ENCODE peak calls at places on chromosome 13, in five cellular contexts. One of them, this sample, is unnamed.

GRCh38 chr13:29803221-29803620 is 47.2 kb downstream of the UBL3 start:
- DNase-seq in cardiac muscle cell: no peak
- DNase-seq in CD8-positive, alpha-beta T cell: no peak
- DNase-seq in bronchial epithelial cell: no peak
- DNase-seq in GM23338: no peak
- DNase-seq in this sample: no peak

GRCh38 chr13:103140001-103140671 is 73.9 kb upstream of the SLC10A2 start:
- DNase-seq in cardiac muscle cell: peak; percentile 8
- DNase-seq in CD8-positive, alpha-beta T cell: no peak
- DNase-seq in bronchial epithelial cell: peak; percentile 43
- DNase-seq in GM23338: peak; percentile 85
- DNase-seq in this sample: peak; percentile 10

GRCh38 chr13:46679369-46680180 is 117.4 kb downstream of the ESD start:
- DNase-seq in cardiac muscle cell: peak; percentile 71
- DNase-seq in CD8-positive, alpha-beta T cell: peak; percentile 68
- DNase-seq in bronchial epithelial cell: no peak
- DNase-seq in GM23338: no peak
- DNase-seq in this sample: peak; percentile 40

GRCh38 chr13:48236528-48237353 is 3.7 kb downstream of the ITM2B start:
- DNase-seq in cardiac muscle cell: peak; percentile 78
- DNase-seq in CD8-positive, alpha-beta T cell: no peak
- DNase-seq in bronchial epithelial cell: peak; percentile 47
- DNase-seq in GM23338: no peak
- DNase-seq in this sample: no peak

GRCh38 chr13:105928048-105928447 is 607.4 kb downstream of the EFNB2 start:
- DNase-seq in cardiac muscle cell: no peak
- DNase-seq in CD8-positive, alpha-beta T cell: no peak
- DNase-seq in bronchial epithelial cell: no peak
- DNase-seq in GM23338: no peak
- DNase-seq in this sample: no peak

GRCh38 chr13:20142019-20142926 is 18.6 kb downstream of the GJA3 start:
- DNase-seq in cardiac muscle cell: no peak
- DNase-seq in CD8-positive, alpha-beta T cell: no peak
- DNase-seq in bronchial epithelial cell: no peak
- DNase-seq in GM23338: peak; percentile 53
- DNase-seq in this sample: no peak

GRCh38 chr13:99528547-99528946 is 27.3 kb downstream of the TM9SF2 start:
- DNase-seq in cardiac muscle cell: peak; percentile 16
- DNase-seq in CD8-positive, alpha-beta T cell: peak; percentile 24
- DNase-seq in bronchial epithelial cell: no peak
- DNase-seq in GM23338: no peak
- DNase-seq in this sample: peak; percentile 15

GRCh38 chr13:54387607-54388006 is 1359.0 kb downstream of the OLFM4 start:
- DNase-seq in cardiac muscle cell: no peak
- DNase-seq in CD8-positive, alpha-beta T cell: no peak
- DNase-seq in bronchial epithelial cell: no peak
- DNase-seq in GM23338: peak; percentile 81
- DNase-seq in this sample: no peak

GRCh38 chr13:19794552-19795143 is 11.9 kb upstream of the PSPC1 start:
- DNase-seq in cardiac muscle cell: no peak
- DNase-seq in CD8-positive, alpha-beta T cell: no peak
- DNase-seq in bronchial epithelial cell: peak; percentile 91
- DNase-seq in GM23338: peak; percentile 91
- DNase-seq in this sample: no peak

GRCh38 chr13:68056816-68057710 is 826.9 kb upstream of the PCDH9 start:
- DNase-seq in cardiac muscle cell: peak; percentile 6
- DNase-seq in CD8-positive, alpha-beta T cell: no peak
- DNase-seq in bronchial epithelial cell: peak; percentile 90
- DNase-seq in GM23338: peak; percentile 50
- DNase-seq in this sample: no peak

GRCh38 chr13:109314101-109314500 is 472.3 kb downstream of the IRS2 start:
- DNase-seq in cardiac muscle cell: no peak
- DNase-seq in CD8-positive, alpha-beta T cell: no peak
- DNase-seq in bronchial epithelial cell: no peak
- DNase-seq in GM23338: no peak
- DNase-seq in this sample: no peak

GRCh38 chr13:94335786-94336357 is 143.6 kb downstream of the DCT start:
- DNase-seq in cardiac muscle cell: no peak
- DNase-seq in CD8-positive, alpha-beta T cell: no peak
- DNase-seq in bronchial epithelial cell: peak; percentile 38
- DNase-seq in GM23338: no peak
- DNase-seq in this sample: no peak

GRCh38 chr13:55553736-55554135 is 1587.0 kb upstream of the PRR20A start:
- DNase-seq in cardiac muscle cell: no peak
- DNase-seq in CD8-positive, alpha-beta T cell: no peak
- DNase-seq in bronchial epithelial cell: no peak
- DNase-seq in GM23338: no peak
- DNase-seq in this sample: no peak

GRCh38 chr13:84118845-84119409 is 236.7 kb upstream of the SLITRK1 start:
- DNase-seq in cardiac muscle cell: peak; percentile 4
- DNase-seq in CD8-positive, alpha-beta T cell: no peak
- DNase-seq in bronchial epithelial cell: no peak
- DNase-seq in GM23338: no peak
- DNase-seq in this sample: no peak

GRCh38 chr13:50126378-50127016 is 111.3 kb downstream of the KCNRG start:
- DNase-seq in cardiac muscle cell: peak; percentile 52
- DNase-seq in CD8-positive, alpha-beta T cell: peak; percentile 38
- DNase-seq in bronchial epithelial cell: peak; percentile 30
- DNase-seq in GM23338: peak; percentile 50
- DNase-seq in this sample: no peak

GRCh38 chr13:54614729-54615128 is 1586.1 kb downstream of the OLFM4 start:
- DNase-seq in cardiac muscle cell: no peak
- DNase-seq in CD8-positive, alpha-beta T cell: no peak
- DNase-seq in bronchial epithelial cell: no peak
- DNase-seq in GM23338: no peak
- DNase-seq in this sample: no peak

GRCh38 chr13:80338781-80339577 is 1.9 kb downstream of the SPRY2 start:
- DNase-seq in cardiac muscle cell: peak; percentile 87
- DNase-seq in CD8-positive, alpha-beta T cell: no peak
- DNase-seq in bronchial epithelial cell: peak; percentile 55
- DNase-seq in GM23338: peak; percentile 72
- DNase-seq in this sample: peak; percentile 82

GRCh38 chr13:42553098-42554046 is 20.6 kb upstream of the TNFSF11 start:
- DNase-seq in cardiac muscle cell: peak; percentile 48
- DNase-seq in CD8-positive, alpha-beta T cell: no peak
- DNase-seq in bronchial epithelial cell: peak; percentile 69
- DNase-seq in GM23338: no peak
- DNase-seq in this sample: no peak

GRCh38 chr13:112723771-112724170 is 33.9 kb downstream of the ATP11A start:
- DNase-seq in cardiac muscle cell: no peak
- DNase-seq in CD8-positive, alpha-beta T cell: no peak
- DNase-seq in bronchial epithelial cell: no peak
- DNase-seq in GM23338: no peak
- DNase-seq in this sample: no peak

GRCh38 chr13:113901231-113901630 is 37.4 kb upstream of the GAS6 start:
- DNase-seq in cardiac muscle cell: peak; percentile 32
- DNase-seq in CD8-positive, alpha-beta T cell: no peak
- DNase-seq in bronchial epithelial cell: no peak
- DNase-seq in GM23338: no peak
- DNase-seq in this sample: no peak

GRCh38 chr13:40149611-40150283 is 494.3 kb downstream of the COG6 start:
- DNase-seq in cardiac muscle cell: peak; percentile 88
- DNase-seq in CD8-positive, alpha-beta T cell: no peak
- DNase-seq in bronchial epithelial cell: peak; percentile 89
- DNase-seq in GM23338: no peak
- DNase-seq in this sample: no peak

GRCh38 chr13:34076319-34076718 is 258.4 kb downstream of the RFC3 start:
- DNase-seq in cardiac muscle cell: no peak
- DNase-seq in CD8-positive, alpha-beta T cell: no peak
- DNase-seq in bronchial epithelial cell: no peak
- DNase-seq in GM23338: no peak
- DNase-seq in this sample: no peak

GRCh38 chr13:110812111-110812868 is 98.8 kb downstream of the ING1 start:
- DNase-seq in cardiac muscle cell: peak; percentile 65
- DNase-seq in CD8-positive, alpha-beta T cell: no peak
- DNase-seq in bronchial epithelial cell: no peak
- DNase-seq in GM23338: peak; percentile 77
- DNase-seq in this sample: no peak
- H3K4me3 ChIP-seq in cardiac muscle cell: no peak overlapping the region
- H3K4me3 ChIP-seq in CD8-positive, alpha-beta T cell: no peak overlapping the region
- H3K4me3 ChIP-seq in bronchial epithelial cell: no peak overlapping the region
- H3K4me3 ChIP-seq in GM23338: peak overlapping the region; percentile 56
- H3K4me3 ChIP-seq in this sample: no peak overlapping the region

GRCh38 chr13:73063166-73063565 is 4.4 kb downstream of the KLF5 start:
- DNase-seq in cardiac muscle cell: no peak
- DNase-seq in CD8-positive, alpha-beta T cell: no peak
- DNase-seq in bronchial epithelial cell: peak; percentile 74
- DNase-seq in GM23338: no peak
- DNase-seq in this sample: no peak
- H3K4me3 ChIP-seq in cardiac muscle cell: no peak overlapping the region
- H3K4me3 ChIP-seq in CD8-positive, alpha-beta T cell: no peak overlapping the region
- H3K4me3 ChIP-seq in bronchial epithelial cell: peak overlapping the region; percentile 97
- H3K4me3 ChIP-seq in GM23338: no peak overlapping the region
- H3K4me3 ChIP-seq in this sample: no peak overlapping the region

DNA sequence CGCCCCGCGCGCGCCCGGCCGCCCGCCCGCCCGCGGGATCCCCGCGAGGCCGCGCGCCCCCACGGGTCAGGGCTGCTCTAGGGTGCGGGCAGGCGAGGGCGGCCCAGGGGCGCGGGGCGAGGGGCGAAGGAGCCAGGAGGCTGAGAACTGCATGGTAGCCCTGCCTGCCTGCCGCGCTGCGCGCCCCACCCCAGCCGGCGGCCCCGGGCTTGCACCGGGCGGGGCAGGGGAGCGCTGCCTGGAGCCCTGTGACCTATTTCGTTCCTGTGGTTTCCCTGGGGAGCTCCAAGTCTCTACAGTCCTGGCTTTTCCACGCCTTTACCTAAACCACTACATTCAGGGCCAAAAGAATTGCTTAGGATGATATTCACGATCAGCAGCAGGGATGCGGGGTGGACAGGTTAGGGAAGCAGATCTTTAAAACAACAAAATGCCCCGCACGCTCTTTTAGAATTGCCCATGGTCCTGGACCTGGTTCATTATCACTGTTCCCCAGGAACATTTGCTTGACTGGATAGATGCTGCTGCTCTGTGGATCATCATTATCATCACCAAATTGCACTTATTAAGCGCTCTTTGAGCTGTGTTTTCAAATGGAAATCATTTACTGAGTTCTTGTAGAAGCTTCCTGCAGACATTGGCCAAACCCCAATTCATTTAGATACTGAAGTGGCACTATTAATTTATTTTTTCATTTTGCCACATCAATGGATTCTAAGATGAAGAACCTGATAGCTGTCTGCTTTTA is 423 bp upstream of the GPR12 start:
- DNase-seq in cardiac muscle cell: no peak
- DNase-seq in CD8-positive, alpha-beta T cell: no peak
- DNase-seq in bronchial epithelial cell: no peak
- DNase-seq in GM23338: peak; percentile 40
- DNase-seq in this sample: no peak
- H3K4me3 ChIP-seq in cardiac muscle cell: peak overlapping the region; percentile 10
- H3K4me3 ChIP-seq in CD8-positive, alpha-beta T cell: no peak overlapping the region
- H3K4me3 ChIP-seq in bronchial epithelial cell: no peak overlapping the region
- H3K4me3 ChIP-seq in GM23338: peak overlapping the region; percentile 62
- H3K4me3 ChIP-seq in this sample: no peak overlapping the region

GRCh38 chr13:97539651-97540230 is 105.8 kb downstream of the RAP2A start:
- DNase-seq in cardiac muscle cell: peak; percentile 48
- DNase-seq in CD8-positive, alpha-beta T cell: no peak
- DNase-seq in bronchial epithelial cell: peak; percentile 81
- DNase-seq in GM23338: no peak
- DNase-seq in this sample: no peak
- H3K4me3 ChIP-seq in cardiac muscle cell: no peak overlapping the region
- H3K4me3 ChIP-seq in CD8-positive, alpha-beta T cell: no peak overlapping the region
- H3K4me3 ChIP-seq in bronchial epithelial cell: no peak overlapping the region
- H3K4me3 ChIP-seq in GM23338: no peak overlapping the region
- H3K4me3 ChIP-seq in this sample: no peak overlapping the region

DNA sequence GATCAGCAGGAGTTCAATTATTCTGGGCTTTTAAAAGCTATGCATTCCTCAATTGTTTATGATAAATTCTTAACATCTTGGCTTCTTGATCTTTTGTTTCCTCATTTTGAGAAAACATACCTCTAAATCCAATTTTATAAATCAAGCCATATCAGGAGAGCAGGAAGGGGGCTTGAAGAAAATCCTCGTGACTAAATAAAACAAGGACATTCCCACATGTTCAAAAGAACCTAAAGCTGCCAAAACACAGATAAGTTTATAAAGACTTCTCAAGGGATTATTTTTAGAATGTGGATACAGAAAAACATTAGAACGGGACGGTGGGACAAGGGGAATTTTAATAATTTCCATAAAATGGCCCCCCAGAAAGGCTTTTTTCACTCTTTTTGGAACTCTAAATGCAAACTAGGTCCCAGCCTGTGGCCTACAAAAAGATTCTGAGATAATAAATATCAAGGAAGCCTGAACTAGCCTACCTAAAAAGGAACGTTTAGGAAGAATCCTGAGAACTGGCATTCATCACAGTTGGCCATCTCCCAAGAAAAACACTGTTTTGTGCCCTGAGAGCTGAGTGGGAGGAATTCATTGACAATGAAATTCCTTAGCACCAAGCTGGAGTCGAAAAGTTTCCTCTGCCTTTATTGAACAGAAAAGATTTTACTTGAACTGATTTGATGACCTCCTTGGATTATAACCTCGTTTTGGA is 30.1 kb downstream of the ZAR1L start:
- DNase-seq in cardiac muscle cell: peak; percentile 89
- DNase-seq in CD8-positive, alpha-beta T cell: no peak
- DNase-seq in bronchial epithelial cell: peak; percentile 76
- DNase-seq in GM23338: no peak
- DNase-seq in this sample: no peak
- H3K4me3 ChIP-seq in cardiac muscle cell: no peak overlapping the region
- H3K4me3 ChIP-seq in CD8-positive, alpha-beta T cell: no peak overlapping the region
- H3K4me3 ChIP-seq in bronchial epithelial cell: no peak overlapping the region
- H3K4me3 ChIP-seq in GM23338: no peak overlapping the region
- H3K4me3 ChIP-seq in this sample: no peak overlapping the region

DNA sequence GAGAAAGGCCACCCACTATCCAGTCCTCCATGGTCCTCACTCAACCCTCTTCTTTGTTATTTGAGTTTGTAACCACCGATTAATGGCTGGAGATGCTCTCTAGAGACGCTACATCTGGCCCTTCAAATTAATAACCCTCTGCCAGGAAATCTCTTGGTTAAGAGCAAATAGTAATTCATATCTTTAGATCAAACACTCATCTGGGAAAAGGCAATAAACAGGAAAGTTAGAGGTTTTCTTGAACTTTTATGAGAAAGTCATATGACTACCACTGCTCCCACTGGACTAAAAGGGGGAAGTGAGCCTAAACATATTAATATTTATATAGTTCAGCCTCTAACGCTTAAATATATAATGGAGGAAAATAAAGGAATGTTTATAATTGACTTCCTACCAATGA is 2.9 kb downstream of the TBC1D4 start:
- DNase-seq in cardiac muscle cell: no peak
- DNase-seq in CD8-positive, alpha-beta T cell: no peak
- DNase-seq in bronchial epithelial cell: no peak
- DNase-seq in GM23338: no peak
- DNase-seq in this sample: no peak
- H3K4me3 ChIP-seq in cardiac muscle cell: no peak overlapping the region
- H3K4me3 ChIP-seq in CD8-positive, alpha-beta T cell: no peak overlapping the region
- H3K4me3 ChIP-seq in bronchial epithelial cell: no peak overlapping the region
- H3K4me3 ChIP-seq in GM23338: no peak overlapping the region
- H3K4me3 ChIP-seq in this sample: peak overlapping the region; percentile 90